ENCODE peak calls at places on chromosome 21, in eight cellular contexts. J is nephron progenitor cell; I is lower lobe of right lung; R is upper lobe of right lung; V is H1; K is CD8-positive, alpha-beta T cell; T is stomach; M is HFFc6. E is an unnamed sample.

GRCh38 chr21:46112731-46113215 is 14.9 kb downstream of the COL6A2 start:
- DNase-seq in K (peak), M (no peak), J (no peak), R (peak), T (peak), V (no peak), I (no peak), E (peak)

GRCh38 chr21:46111193-46111571 is 13.3 kb downstream of the COL6A2 start:
- DNase-seq in K (no peak), T (peak), V (no peak), R (peak), I (no peak), M (no peak), J (no peak), E (peak)

GRCh38 chr21:24290151-24290833 is 1317.0 kb downstream of the MRPL39 start:
- DNase-seq in I (no peak), T (no peak), K (peak), V (no peak), M (no peak), J (no peak), R (no peak), E (no peak)

GRCh38 chr21:46049890-46050650 is 47.8 kb upstream of the COL6A2 start:
- DNase-seq in I (peak), M (no peak), R (no peak), T (no peak), V (no peak), J (no peak), K (no peak), E (no peak)

GRCh38 chr21:35266546-35266945 is 217.4 kb upstream of the RUNX1 start:
- DNase-seq in J (no peak), R (no peak), V (no peak), M (peak), T (no peak), I (no peak), K (no peak), E (no peak)

GRCh38 chr21:23612210-23612609 is 1995.1 kb downstream of the MRPL39 start:
- DNase-seq in J (no peak), V (no peak), I (no peak), R (no peak), K (no peak), T (no peak), M (no peak), E (no peak)

GRCh38 chr21:15533618-15534017 is 196.2 kb upstream of the USP25 start:
- DNase-seq in M (no peak), J (no peak), R (no peak), V (no peak), T (no peak), K (no peak), I (no peak), E (no peak)

GRCh38 chr21:34846601-34847112 is 177.9 kb downstream of the CLIC6 start:
- DNase-seq in M (peak), J (peak), R (peak), V (no peak), T (no peak), K (no peak), I (no peak), E (no peak)

GRCh38 chr21:16773206-16773605 is 739.6 kb upstream of the CXADR start:
- DNase-seq in J (no peak), K (no peak), T (no peak), M (peak), R (no peak), V (no peak), I (no peak), E (no peak)

GRCh38 chr21:43918385-43918947 is 53.4 kb downstream of the AGPAT3 start:
- DNase-seq in M (no peak), R (peak), K (no peak), J (no peak), T (no peak), I (peak), V (no peak), E (no peak)

GRCh38 chr21:34580181-34580700 is 34.7 kb downstream of the RCAN1 start:
- DNase-seq in R (no peak), T (peak), V (no peak), K (no peak), J (no peak), M (no peak), I (no peak), E (no peak)

GRCh38 chr21:46155514-46156377 is at the start of gene FTCD:
- DNase-seq in R (peak), J (peak), M (no peak), V (no peak), I (peak), T (peak), K (no peak), E (no peak)

GRCh38 chr21:31554511-31555022 is 104.9 kb upstream of the SOD1 start:
- DNase-seq in K (peak), R (peak), M (no peak), V (no peak), J (no peak), I (no peak), T (no peak), E (no peak)

GRCh38 chr21:25456672-25457071 is 150.6 kb downstream of the MRPL39 start:
- DNase-seq in I (no peak), T (peak), R (no peak), V (no peak), M (no peak), J (no peak), K (no peak), E (no peak)

GRCh38 chr21:46322351-46323226 is 1.1 kb downstream of the C21orf58 start:
- DNase-seq in I (no peak), J (peak), R (no peak), M (peak), T (no peak), K (no peak), V (no peak), E (no peak)

GRCh38 chr21:27700974-27701614 is 734.2 kb upstream of the ADAMTS5 start:
- DNase-seq in M (peak), T (peak), I (peak), V (peak), K (peak), J (peak), R (peak), E (peak)

GRCh38 chr21:17925900-17926299 is 106.7 kb upstream of the C21orf91 start:
- DNase-seq in J (peak), I (no peak), T (no peak), M (peak), R (no peak), V (no peak), K (no peak), E (no peak)

GRCh38 chr21:43909736-43910455 is 44.9 kb downstream of the AGPAT3 start:
- DNase-seq in K (no peak), M (no peak), V (no peak), T (no peak), I (no peak), J (no peak), R (no peak), E (no peak)

GRCh38 chr21:35461700-35462099 is 412.6 kb upstream of the RUNX1 start:
- DNase-seq in V (no peak), T (no peak), M (no peak), I (no peak), J (no peak), K (no peak), R (no peak), E (no peak)

GRCh38 chr21:23639726-23640125 is 1967.6 kb downstream of the MRPL39 start:
- DNase-seq in V (no peak), T (no peak), M (no peak), K (no peak), R (no peak), I (no peak), J (no peak), E (no peak)

DNA sequence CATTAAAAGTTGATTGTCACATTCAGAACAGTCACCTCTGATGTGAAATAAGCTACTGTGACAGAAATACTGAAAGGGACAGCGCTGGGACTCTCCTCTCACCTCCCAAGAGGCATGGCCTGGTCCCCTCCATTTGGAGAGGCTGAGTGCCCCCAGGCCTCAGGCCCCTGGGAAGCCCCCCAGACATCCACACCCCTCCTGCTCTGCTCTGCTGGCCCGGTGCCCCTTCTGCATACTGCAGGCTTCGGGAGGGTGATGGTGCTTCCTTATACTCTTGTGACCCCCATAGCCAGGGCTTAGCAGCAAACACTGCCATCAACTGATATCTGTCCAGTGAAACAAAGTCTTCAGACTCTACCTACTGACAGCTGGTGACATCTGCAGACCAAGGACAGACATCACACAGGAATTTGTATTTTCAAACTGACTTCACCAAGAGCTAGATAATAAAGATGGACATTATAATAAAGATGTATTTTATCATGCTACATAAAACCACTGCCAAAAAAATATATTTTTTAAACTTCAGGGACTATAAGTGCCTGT is 36.9 kb downstream of the C2CD2 start:
- DNase-seq in V (no peak), I (no peak), K (no peak), M (no peak), T (no peak), R (no peak), J (no peak), E (no peak)
- TF ChIP-seq CTCF in V (no peak), I (no peak), K (no peak), M (no peak), T (no peak), R (no peak), J (no peak), E (no peak)

GRCh38 chr21:41770901-41771624 is 4.2 kb upstream of the RIPK4 start:
- DNase-seq in R (peak), V (no peak), K (no peak), I (no peak), J (no peak), T (no peak), M (no peak), E (no peak)
- TF ChIP-seq CTCF in R (no peak), V (no peak), K (no peak), I (no peak), J (no peak), T (no peak), M (no peak), E (no peak)

GRCh38 chr21:41726970-41727783 is 39.7 kb downstream of the RIPK4 start:
- DNase-seq in V (no peak), K (no peak), M (peak), R (no peak), J (no peak), I (no peak), T (peak), E (no peak)
- TF ChIP-seq CTCF in V (no peak), K (no peak), M (no peak), R (no peak), J (no peak), I (no peak), T (no peak), E (no peak)

GRCh38 chr21:29430581-29430980 is 131.9 kb downstream of the BACH1 start:
- DNase-seq in K (no peak), T (no peak), M (no peak), J (peak), V (no peak), R (no peak), I (no peak), E (no peak)
- TF ChIP-seq CTCF in K (no peak), T (no peak), M (no peak), J (no peak), V (no peak), R (no peak), I (no peak), E (no peak)

DNA sequence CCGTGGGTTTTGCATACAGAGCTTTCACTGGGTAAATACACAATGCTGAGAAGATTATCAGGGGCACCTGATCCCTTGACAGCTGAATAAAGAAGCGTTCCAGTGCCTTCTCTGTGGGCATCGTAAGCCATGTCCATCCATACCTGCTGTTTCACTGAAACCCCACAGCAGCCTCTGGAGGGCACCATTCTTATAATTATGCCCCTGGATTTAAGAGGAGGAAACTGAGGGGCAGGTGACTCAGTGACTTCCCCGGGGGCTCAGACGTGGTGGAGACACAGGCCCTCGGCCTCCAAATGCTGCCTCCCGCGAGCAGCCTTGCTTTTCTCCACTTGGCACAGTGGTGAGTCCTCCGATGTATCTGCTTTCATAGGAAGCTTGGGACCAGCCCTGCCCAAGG is 56.7 kb downstream of the B3GALT5 start:
- DNase-seq in K (no peak), R (no peak), I (no peak), V (no peak), J (no peak), M (no peak), T (no peak), E (no peak)
- TF ChIP-seq CTCF in K (no peak), R (no peak), I (no peak), V (no peak), J (no peak), M (no peak), T (no peak), E (no peak)

GRCh38 chr21:42370894-42371654 is 4.7 kb upstream of the TFF1 start:
- DNase-seq in K (no peak), M (no peak), V (no peak), J (no peak), R (no peak), I (no peak), T (peak), E (no peak)

GRCh38 chr21:42366292-42367010 is at the start of gene TFF1:
- DNase-seq in M (no peak), K (no peak), I (no peak), V (no peak), R (no peak), J (no peak), T (peak), E (no peak)

GRCh38 chr21:42367379-42368165 is 1.2 kb upstream of the TFF1 start:
- DNase-seq in V (no peak), R (no peak), K (no peak), T (no peak), I (no peak), M (no peak), J (no peak), E (no peak)

GRCh38 chr21:42373181-42373907 is 7.0 kb upstream of the TFF1 start:
- DNase-seq in K (peak), T (no peak), M (no peak), J (no peak), I (no peak), V (no peak), R (no peak), E (no peak)

DNA sequence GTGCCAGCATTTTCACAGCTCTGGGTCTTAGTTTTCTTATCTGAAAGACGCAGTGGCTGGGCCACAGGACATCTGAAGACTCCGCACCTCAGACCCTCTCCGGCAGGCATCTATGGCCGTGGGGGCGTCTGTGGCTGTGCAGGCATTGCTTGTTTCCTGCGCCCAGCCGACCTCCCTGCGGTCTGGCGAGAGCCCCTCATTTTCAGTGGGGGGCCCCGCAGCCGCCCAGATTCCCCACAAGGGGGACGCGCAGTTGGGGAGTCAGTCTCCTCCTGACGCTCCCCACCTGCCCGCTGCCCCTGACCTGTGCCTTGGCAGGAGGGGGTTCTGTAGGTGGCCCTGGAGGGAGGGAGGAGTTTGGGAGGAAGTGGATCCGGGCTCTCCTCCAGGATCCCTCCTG is 3.5 kb upstream of the TFF1 start:
- DNase-seq in K (no peak), R (no peak), J (no peak), T (no peak), M (no peak), V (no peak), I (no peak), E (no peak)
- TF ChIP-seq CTCF in K (no peak), R (no peak), J (peak), T (no peak), M (no peak), V (peak), I (no peak), E (no peak)

DNA sequence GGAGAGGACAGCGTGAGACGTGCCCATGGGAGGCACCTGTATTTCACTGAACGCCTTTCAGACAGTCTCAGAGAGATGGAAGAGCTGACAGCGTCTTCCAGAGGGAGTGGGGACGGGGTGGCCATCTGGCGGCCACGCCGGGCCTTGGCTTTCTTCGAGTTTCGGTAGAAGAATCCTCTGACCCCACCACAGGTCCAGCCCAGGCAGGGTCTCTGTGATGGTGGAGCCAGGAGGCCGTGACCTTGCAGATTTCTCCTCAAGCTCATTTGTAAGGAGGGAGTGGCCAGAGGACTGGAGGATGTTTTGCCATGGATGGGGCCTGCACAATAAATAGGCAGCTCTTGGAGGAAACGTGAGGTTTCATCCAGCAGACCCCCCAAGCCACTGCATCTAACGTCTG is 47.5 kb upstream of the ADARB1 start:
- DNase-seq in M (no peak), R (no peak), I (no peak), V (no peak), T (no peak), K (no peak), J (no peak), E (no peak)
- TF ChIP-seq CTCF in M (no peak), R (no peak), I (no peak), V (no peak), T (no peak), K (no peak), J (peak), E (no peak)

GRCh38 chr21:14376854-14377253 is 6.1 kb downstream of the HSPA13 start:
- DNase-seq in K (no peak), T (no peak), R (no peak), V (no peak), J (no peak), I (no peak), M (no peak), E (no peak)
- TF ChIP-seq CTCF in K (no peak), T (no peak), R (no peak), V (no peak), J (no peak), I (no peak), M (peak), E (no peak)

GRCh38 chr21:36909423-36909822 is 57.0 kb downstream of the HLCS start:
- DNase-seq in I (no peak), J (no peak), M (no peak), R (no peak), T (no peak), V (no peak), K (no peak), E (no peak)

GRCh38 chr21:36904093-36904666 is 62.3 kb downstream of the HLCS start:
- DNase-seq in K (no peak), J (no peak), R (no peak), M (no peak), V (no peak), I (no peak), T (no peak), E (no peak)

GRCh38 chr21:36909901-36910561 is 56.4 kb downstream of the HLCS start:
- DNase-seq in V (no peak), R (no peak), I (no peak), M (peak), T (no peak), K (no peak), J (no peak), E (no peak)

GRCh38 chr21:36910581-36911307 is 55.7 kb downstream of the HLCS start:
- DNase-seq in R (no peak), J (no peak), V (no peak), I (no peak), M (no peak), K (no peak), T (no peak), E (no peak)

DNA sequence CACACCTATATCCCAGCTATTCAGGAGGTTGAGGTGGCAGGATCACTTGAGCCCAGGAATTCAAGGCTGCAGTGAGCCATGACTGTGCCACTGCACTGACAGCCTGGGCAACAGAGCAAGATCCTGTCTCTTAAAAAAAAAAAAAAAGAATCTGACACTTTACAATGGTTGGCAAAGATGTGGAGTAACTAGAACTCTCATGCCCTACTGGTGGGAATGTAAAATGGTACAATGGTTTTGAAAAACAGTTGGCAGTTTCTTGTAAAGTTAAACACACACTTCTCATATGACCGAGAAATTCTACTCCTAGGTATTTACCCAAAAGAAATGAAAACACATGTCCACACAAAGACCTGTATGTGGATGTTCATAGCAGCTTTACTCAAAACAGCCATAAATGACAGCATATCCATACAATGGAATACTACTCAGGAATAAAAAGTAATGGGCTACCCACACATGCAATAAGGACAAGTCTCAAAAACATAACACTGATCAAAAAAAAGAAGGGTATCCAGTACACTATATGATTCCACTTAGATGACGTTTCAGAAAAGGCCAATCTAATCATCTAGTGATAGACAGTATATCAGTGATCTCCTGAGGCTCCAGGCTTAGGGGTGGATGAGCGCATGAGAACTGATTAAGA is 58.1 kb downstream of the HLCS start:
- DNase-seq in T (no peak), V (no peak), R (no peak), K (no peak), I (no peak), J (no peak), M (no peak), E (no peak)
- TF ChIP-seq CTCF in T (no peak), V (no peak), R (no peak), K (no peak), I (no peak), J (no peak), M (peak), E (no peak)

GRCh38 chr21:32578107-32578691 is 7.1 kb downstream of the TCP10L start:
- DNase-seq in M (no peak), K (peak), T (no peak), J (peak), I (no peak), R (no peak), V (peak), E (no peak)
- TF ChIP-seq CTCF in M (peak), K (no peak), T (no peak), J (peak), I (no peak), R (no peak), V (peak), E (peak)

E was measured in D721Med.